ENCODE peak calls at places on chromosomes 12 and 14, in ten cellular contexts. M is NCI-H187, K is COR-L47, Z is NCI-H82, I is lower leg skin, C is NCI-H1092, N is frontal cortex, S is B cell, T is cardiac fibroblast, L is neuronal stem cell. J is an unnamed sample.

GRCh38 chr14:94342334-94342934 is 19.3 kb upstream of the SERPINA6 start:
- DNase-seq in T (peak), S (no peak), C (peak), N (peak), M (no peak), L (no peak), I (peak), Z (no peak), K (peak), J (no peak)

GRCh38 chr14:105420141-105420975 is 731 bp downstream of the MTA1 start:
- DNase-seq in L (no peak), T (no peak), C (no peak), K (no peak), N (peak), I (no peak), Z (no peak), M (no peak), S (no peak), J (no peak)

GRCh38 chr12:84599539-84599938 is 313.1 kb downstream of the SLC6A15 start:
- DNase-seq in K (peak), C (no peak), Z (no peak), L (no peak), T (peak), N (no peak), S (no peak), M (no peak), I (no peak), J (peak)

GRCh38 chr12:89236748-89237428 is 115.4 kb downstream of the DUSP6 start:
- DNase-seq in S (no peak), T (no peak), I (no peak), L (no peak), C (no peak), N (no peak), K (no peak), Z (no peak), M (no peak), J (no peak)

GRCh38 chr12:6869049-6870021 is 2.0 kb downstream of the TPI1 start:
- DNase-seq in K (peak), Z (peak), N (peak), T (peak), S (peak), C (peak), I (peak), L (peak), M (peak), J (peak)

GRCh38 chr12:57239587-57240068 is 10.1 kb downstream of the SHMT2 start:
- DNase-seq in Z (peak), M (no peak), L (no peak), N (no peak), I (no peak), C (no peak), S (no peak), K (no peak), T (no peak), J (no peak)

GRCh38 chr12:76455582-76456345 is 103.8 kb downstream of the OSBPL8 start:
- DNase-seq in K (peak), M (no peak), S (no peak), L (peak), Z (peak), C (no peak), I (no peak), N (peak), T (peak), J (peak)

GRCh38 chr14:39265741-39266588 is 32.2 kb downstream of the MIA2 start:
- DNase-seq in M (no peak), C (peak), S (peak), L (no peak), T (peak), I (no peak), K (no peak), N (peak), Z (no peak), J (peak)

GRCh38 chr12:75836533-75836932 is 195.0 kb downstream of the PHLDA1 start:
- DNase-seq in M (no peak), Z (no peak), K (no peak), I (no peak), T (no peak), S (no peak), N (no peak), L (no peak), C (no peak), J (no peak)

GRCh38 chr12:27453462-27453861 is 6.9 kb downstream of the SMCO2 start:
- DNase-seq in C (no peak), K (no peak), L (no peak), S (no peak), N (no peak), M (no peak), Z (no peak), T (peak), I (no peak), J (no peak)

GRCh38 chr12:79681008-79681590 is 9.7 kb downstream of the PAWR start:
- DNase-seq in K (no peak), I (no peak), Z (no peak), S (no peak), L (no peak), T (no peak), M (no peak), N (no peak), C (no peak), J (no peak)

GRCh38 chr12:27333311-27334009 is 824 bp downstream of the BMAL2 start:
- DNase-seq in N (peak), L (peak), M (no peak), C (no peak), T (no peak), Z (peak), S (peak), I (no peak), K (peak), J (no peak)

GRCh38 chr12:90940872-90941499 is 14.0 kb downstream of the CCER1 start:
- DNase-seq in M (peak), N (no peak), S (no peak), Z (peak), L (peak), T (peak), C (no peak), I (no peak), K (peak), J (peak)

GRCh38 chr12:52518574-52519469 is 1.4 kb downstream of the KRT5 start:
- DNase-seq in T (no peak), C (no peak), M (no peak), Z (no peak), K (no peak), N (no peak), I (peak), S (no peak), L (no peak), J (no peak)

GRCh38 chr14:76576047-76576741 is 185.1 kb upstream of the VASH1 start:
- DNase-seq in I (no peak), N (no peak), T (peak), M (no peak), K (no peak), L (no peak), Z (no peak), S (no peak), C (peak), J (no peak)

GRCh38 chr12:117096643-117097042 is 2.6 kb downstream of the TESC start:
- DNase-seq in T (no peak), C (no peak), Z (no peak), M (no peak), L (no peak), S (no peak), I (no peak), N (no peak), K (no peak), J (no peak)

J was measured in HAP-1.